ENCODE peak calls at places on chromosomes 2 and 18, in five cellular contexts. One of them, this sample, is unnamed.

GRCh38 chr18:36411745-36412168 is 114.2 kb downstream of the FHOD3 start:
- DNase-seq in NCI-H526 treated with DMSO at 0.1 percent for 48 hours: no peak
- DNase-seq in stimulated activated CD4-positive, alpha-beta T cell treated with anti-CD3 and anti-CD28 coated beads, Interleukin-15, amount 100 ng/mL, for 24 hours: no peak
- DNase-seq in cardiac muscle cell: peak; percentile 62
- DNase-seq in SJSA1: no peak
- DNase-seq in this sample: no peak

GRCh38 chr2:69013837-69014796 is 1.1 kb downstream of the ANTXR1 start:
- DNase-seq in NCI-H526 treated with DMSO at 0.1 percent for 48 hours: no peak
- DNase-seq in stimulated activated CD4-positive, alpha-beta T cell treated with anti-CD3 and anti-CD28 coated beads, Interleukin-15, amount 100 ng/mL, for 24 hours: peak; percentile 32
- DNase-seq in cardiac muscle cell: peak; percentile 77
- DNase-seq in SJSA1: no peak
- DNase-seq in this sample: no peak

GRCh38 chr18:36625386-36625785 is 203.4 kb downstream of the TPGS2 start:
- DNase-seq in NCI-H526 treated with DMSO at 0.1 percent for 48 hours: no peak
- DNase-seq in stimulated activated CD4-positive, alpha-beta T cell treated with anti-CD3 and anti-CD28 coated beads, Interleukin-15, amount 100 ng/mL, for 24 hours: no peak
- DNase-seq in cardiac muscle cell: no peak
- DNase-seq in SJSA1: no peak
- DNase-seq in this sample: no peak

GRCh38 chr2:46334389-46335345 is 37.5 kb downstream of the EPAS1 start:
- DNase-seq in NCI-H526 treated with DMSO at 0.1 percent for 48 hours: no peak
- DNase-seq in stimulated activated CD4-positive, alpha-beta T cell treated with anti-CD3 and anti-CD28 coated beads, Interleukin-15, amount 100 ng/mL, for 24 hours: no peak
- DNase-seq in cardiac muscle cell: peak; percentile 91
- DNase-seq in SJSA1: peak; percentile 65
- DNase-seq in this sample: no peak

GRCh38 chr2:117771969-117772630 is 42.4 kb upstream of the DDX18 start:
- DNase-seq in NCI-H526 treated with DMSO at 0.1 percent for 48 hours: peak; percentile 71
- DNase-seq in stimulated activated CD4-positive, alpha-beta T cell treated with anti-CD3 and anti-CD28 coated beads, Interleukin-15, amount 100 ng/mL, for 24 hours: no peak
- DNase-seq in cardiac muscle cell: peak; percentile 29
- DNase-seq in SJSA1: no peak
- DNase-seq in this sample: no peak

GRCh38 chr2:238573065-238573778 is 146.5 kb downstream of the ASB1 start:
- DNase-seq in NCI-H526 treated with DMSO at 0.1 percent for 48 hours: no peak
- DNase-seq in stimulated activated CD4-positive, alpha-beta T cell treated with anti-CD3 and anti-CD28 coated beads, Interleukin-15, amount 100 ng/mL, for 24 hours: peak; percentile 49
- DNase-seq in cardiac muscle cell: no peak
- DNase-seq in SJSA1: no peak
- DNase-seq in this sample: no peak

GRCh38 chr2:62871506-62871905 is 166.0 kb downstream of the EHBP1 start:
- DNase-seq in NCI-H526 treated with DMSO at 0.1 percent for 48 hours: no peak
- DNase-seq in stimulated activated CD4-positive, alpha-beta T cell treated with anti-CD3 and anti-CD28 coated beads, Interleukin-15, amount 100 ng/mL, for 24 hours: no peak
- DNase-seq in cardiac muscle cell: no peak
- DNase-seq in SJSA1: no peak
- DNase-seq in this sample: no peak

GRCh38 chr2:165794520-165794882 is 454 bp upstream of the GALNT3 start:
- DNase-seq in NCI-H526 treated with DMSO at 0.1 percent for 48 hours: peak; percentile 75
- DNase-seq in stimulated activated CD4-positive, alpha-beta T cell treated with anti-CD3 and anti-CD28 coated beads, Interleukin-15, amount 100 ng/mL, for 24 hours: peak; percentile 70
- DNase-seq in cardiac muscle cell: peak; percentile 51
- DNase-seq in SJSA1: no peak
- DNase-seq in this sample: no peak

GRCh38 chr2:175126661-175127060 is 41.3 kb downstream of the ATF2 start:
- DNase-seq in NCI-H526 treated with DMSO at 0.1 percent for 48 hours: no peak
- DNase-seq in stimulated activated CD4-positive, alpha-beta T cell treated with anti-CD3 and anti-CD28 coated beads, Interleukin-15, amount 100 ng/mL, for 24 hours: no peak
- DNase-seq in cardiac muscle cell: peak; percentile 3
- DNase-seq in SJSA1: no peak
- DNase-seq in this sample: no peak

GRCh38 chr2:241775223-241776177 is 1.1 kb upstream of the GAL3ST2 start:
- DNase-seq in NCI-H526 treated with DMSO at 0.1 percent for 48 hours: no peak
- DNase-seq in stimulated activated CD4-positive, alpha-beta T cell treated with anti-CD3 and anti-CD28 coated beads, Interleukin-15, amount 100 ng/mL, for 24 hours: no peak
- DNase-seq in cardiac muscle cell: no peak
- DNase-seq in SJSA1: peak; percentile 36
- DNase-seq in this sample: no peak

GRCh38 chr18:9087144-9087543 is 15.4 kb upstream of the NDUFV2 start:
- DNase-seq in NCI-H526 treated with DMSO at 0.1 percent for 48 hours: no peak
- DNase-seq in stimulated activated CD4-positive, alpha-beta T cell treated with anti-CD3 and anti-CD28 coated beads, Interleukin-15, amount 100 ng/mL, for 24 hours: no peak
- DNase-seq in cardiac muscle cell: no peak
- DNase-seq in SJSA1: no peak
- DNase-seq in this sample: no peak

GRCh38 chr2:52193804-52194203 is 1161.9 kb upstream of the NRXN1 start:
- DNase-seq in NCI-H526 treated with DMSO at 0.1 percent for 48 hours: no peak
- DNase-seq in stimulated activated CD4-positive, alpha-beta T cell treated with anti-CD3 and anti-CD28 coated beads, Interleukin-15, amount 100 ng/mL, for 24 hours: no peak
- DNase-seq in cardiac muscle cell: no peak
- DNase-seq in SJSA1: no peak
- DNase-seq in this sample: no peak

GRCh38 chr2:134739879-134740301 is 21.1 kb upstream of the TMEM163 start:
- DNase-seq in NCI-H526 treated with DMSO at 0.1 percent for 48 hours: no peak
- DNase-seq in stimulated activated CD4-positive, alpha-beta T cell treated with anti-CD3 and anti-CD28 coated beads, Interleukin-15, amount 100 ng/mL, for 24 hours: no peak
- DNase-seq in cardiac muscle cell: no peak
- DNase-seq in SJSA1: no peak
- DNase-seq in this sample: no peak

GRCh38 chr2:129737660-129738527 is 241.6 kb upstream of the RAB6C start:
- DNase-seq in NCI-H526 treated with DMSO at 0.1 percent for 48 hours: no peak
- DNase-seq in stimulated activated CD4-positive, alpha-beta T cell treated with anti-CD3 and anti-CD28 coated beads, Interleukin-15, amount 100 ng/mL, for 24 hours: no peak
- DNase-seq in cardiac muscle cell: no peak
- DNase-seq in SJSA1: no peak
- DNase-seq in this sample: no peak

GRCh38 chr2:202669841-202670240 is 35.1 kb downstream of the FAM117B start:
- DNase-seq in NCI-H526 treated with DMSO at 0.1 percent for 48 hours: no peak
- DNase-seq in stimulated activated CD4-positive, alpha-beta T cell treated with anti-CD3 and anti-CD28 coated beads, Interleukin-15, amount 100 ng/mL, for 24 hours: no peak
- DNase-seq in cardiac muscle cell: peak; percentile 22
- DNase-seq in SJSA1: no peak
- DNase-seq in this sample: no peak

GRCh38 chr2:11495844-11496271 is 29.9 kb upstream of the E2F6 start:
- DNase-seq in NCI-H526 treated with DMSO at 0.1 percent for 48 hours: no peak
- DNase-seq in stimulated activated CD4-positive, alpha-beta T cell treated with anti-CD3 and anti-CD28 coated beads, Interleukin-15, amount 100 ng/mL, for 24 hours: no peak
- DNase-seq in cardiac muscle cell: no peak
- DNase-seq in SJSA1: no peak
- DNase-seq in this sample: peak; percentile 56

GRCh38 chr18:3511980-3512379 is 62.0 kb downstream of the TGIF1 start:
- DNase-seq in NCI-H526 treated with DMSO at 0.1 percent for 48 hours: peak; percentile 48
- DNase-seq in stimulated activated CD4-positive, alpha-beta T cell treated with anti-CD3 and anti-CD28 coated beads, Interleukin-15, amount 100 ng/mL, for 24 hours: no peak
- DNase-seq in cardiac muscle cell: peak; percentile 80
- DNase-seq in SJSA1: peak; percentile 60
- DNase-seq in this sample: no peak

GRCh38 chr2:199862779-199863178 is 11.8 kb upstream of the FTCDNL1 start:
- DNase-seq in NCI-H526 treated with DMSO at 0.1 percent for 48 hours: no peak
- DNase-seq in stimulated activated CD4-positive, alpha-beta T cell treated with anti-CD3 and anti-CD28 coated beads, Interleukin-15, amount 100 ng/mL, for 24 hours: no peak
- DNase-seq in cardiac muscle cell: peak; percentile 7
- DNase-seq in SJSA1: no peak
- DNase-seq in this sample: no peak

GRCh38 chr2:72921088-72921851 is 4.0 kb downstream of the EMX1 start:
- DNase-seq in NCI-H526 treated with DMSO at 0.1 percent for 48 hours: no peak
- DNase-seq in stimulated activated CD4-positive, alpha-beta T cell treated with anti-CD3 and anti-CD28 coated beads, Interleukin-15, amount 100 ng/mL, for 24 hours: no peak
- DNase-seq in cardiac muscle cell: no peak
- DNase-seq in SJSA1: no peak
- DNase-seq in this sample: no peak

GRCh38 chr2:65413610-65414009 is 18.8 kb downstream of the SPRED2 start:
- DNase-seq in NCI-H526 treated with DMSO at 0.1 percent for 48 hours: no peak
- DNase-seq in stimulated activated CD4-positive, alpha-beta T cell treated with anti-CD3 and anti-CD28 coated beads, Interleukin-15, amount 100 ng/mL, for 24 hours: no peak
- DNase-seq in cardiac muscle cell: no peak
- DNase-seq in SJSA1: no peak
- DNase-seq in this sample: no peak

GRCh38 chr2:48427552-48427951 is 102.4 kb upstream of the STON1 start:
- DNase-seq in NCI-H526 treated with DMSO at 0.1 percent for 48 hours: no peak
- DNase-seq in stimulated activated CD4-positive, alpha-beta T cell treated with anti-CD3 and anti-CD28 coated beads, Interleukin-15, amount 100 ng/mL, for 24 hours: no peak
- DNase-seq in cardiac muscle cell: no peak
- DNase-seq in SJSA1: no peak
- DNase-seq in this sample: no peak

GRCh38 chr2:94872088-94872618 is 923 bp downstream of the TEKT4 start:
- DNase-seq in NCI-H526 treated with DMSO at 0.1 percent for 48 hours: no peak
- DNase-seq in stimulated activated CD4-positive, alpha-beta T cell treated with anti-CD3 and anti-CD28 coated beads, Interleukin-15, amount 100 ng/mL, for 24 hours: no peak
- DNase-seq in cardiac muscle cell: no peak
- DNase-seq in SJSA1: no peak
- DNase-seq in this sample: no peak

GRCh38 chr18:46374850-46375249 is 270.7 kb downstream of the HAUS1 start:
- DNase-seq in NCI-H526 treated with DMSO at 0.1 percent for 48 hours: no peak
- DNase-seq in stimulated activated CD4-positive, alpha-beta T cell treated with anti-CD3 and anti-CD28 coated beads, Interleukin-15, amount 100 ng/mL, for 24 hours: no peak
- DNase-seq in cardiac muscle cell: no peak
- DNase-seq in SJSA1: no peak
- DNase-seq in this sample: no peak

GRCh38 chr2:200439981-200440380 is 69.9 kb downstream of the KCTD18 start:
- DNase-seq in NCI-H526 treated with DMSO at 0.1 percent for 48 hours: no peak
- DNase-seq in stimulated activated CD4-positive, alpha-beta T cell treated with anti-CD3 and anti-CD28 coated beads, Interleukin-15, amount 100 ng/mL, for 24 hours: no peak
- DNase-seq in cardiac muscle cell: no peak
- DNase-seq in SJSA1: no peak
- DNase-seq in this sample: no peak

This sample was measured in neural crest cell.